ENCODE peak calls at places on chromosome 2, in nine cellular contexts. X, Q, N, U, M, P, Z, O and J are unnamed samples.

GRCh38 chr2:164868563-164869419 is 27.2 kb upstream of the COBLL1 start:
- DNase-seq in X (no peak), Q (no peak), N (peak; percentile 14), U (no peak), M (no peak), P (no peak), Z (no peak), O (no peak), J (no peak)

GRCh38 chr2:240647503-240648154 is 22.3 kb downstream of the GPR35 start:
- DNase-seq in X (no peak), Q (peak; percentile 23), N (no peak), U (peak; percentile 68), M (no peak), P (no peak), Z (no peak), O (no peak), J (peak; percentile 16)

GRCh38 chr2:114684404-114684803 is 242.0 kb downstream of the DPP10 start:
- DNase-seq in X (no peak), Q (no peak), N (no peak), U (no peak), M (no peak), P (no peak), Z (no peak), O (no peak), J (no peak)

GRCh38 chr2:28956890-28957289 is 24.2 kb upstream of the TOGARAM2 start:
- DNase-seq in X (no peak), Q (no peak), N (no peak), U (no peak), M (no peak), P (no peak), Z (no peak), O (peak; percentile 18), J (no peak)

GRCh38 chr2:241584446-241584845 is 25.9 kb downstream of the BOK start:
- DNase-seq in X (peak; percentile 28), Q (no peak), N (no peak), U (no peak), M (no peak), P (no peak), Z (no peak), O (peak; percentile 59), J (no peak)

GRCh38 chr2:180003566-180003965 is 3.5 kb downstream of the CWC22 start:
- DNase-seq in X (no peak), Q (no peak), N (no peak), U (no peak), M (no peak), P (no peak), Z (no peak), O (no peak), J (no peak)

GRCh38 chr2:207787800-207788199 is 18.1 kb upstream of the FZD5 start:
- DNase-seq in X (no peak), Q (no peak), N (no peak), U (no peak), M (no peak), P (no peak), Z (no peak), O (no peak), J (no peak)

GRCh38 chr2:200467806-200468686 is 41.8 kb downstream of the KCTD18 start:
- DNase-seq in X (no peak), Q (no peak), N (no peak), U (no peak), M (no peak), P (no peak), Z (no peak), O (no peak), J (no peak)

GRCh38 chr2:177616731-177617130 is 224.2 kb downstream of the AGPS start:
- DNase-seq in X (no peak), Q (no peak), N (no peak), U (no peak), M (no peak), P (no peak), Z (no peak), O (no peak), J (no peak)

GRCh38 chr2:177617849-177618248 is 225.3 kb downstream of the AGPS start:
- DNase-seq in X (no peak), Q (no peak), N (no peak), U (no peak), M (no peak), P (no peak), Z (no peak), O (no peak), J (no peak)

GRCh38 chr2:177612651-177613050 is 220.1 kb downstream of the AGPS start:
- DNase-seq in X (no peak), Q (no peak), N (no peak), U (no peak), M (no peak), P (no peak), Z (no peak), O (no peak), J (no peak)

GRCh38 chr2:177618270-177619253 is 226.0 kb downstream of the AGPS start:
- DNase-seq in X (peak; percentile 90), Q (peak; percentile 94), N (peak; percentile 92), U (peak; percentile 94), M (peak; percentile 93), P (peak; percentile 90), Z (peak; percentile 85), O (peak; percentile 92), J (peak; percentile 96)

DNA sequence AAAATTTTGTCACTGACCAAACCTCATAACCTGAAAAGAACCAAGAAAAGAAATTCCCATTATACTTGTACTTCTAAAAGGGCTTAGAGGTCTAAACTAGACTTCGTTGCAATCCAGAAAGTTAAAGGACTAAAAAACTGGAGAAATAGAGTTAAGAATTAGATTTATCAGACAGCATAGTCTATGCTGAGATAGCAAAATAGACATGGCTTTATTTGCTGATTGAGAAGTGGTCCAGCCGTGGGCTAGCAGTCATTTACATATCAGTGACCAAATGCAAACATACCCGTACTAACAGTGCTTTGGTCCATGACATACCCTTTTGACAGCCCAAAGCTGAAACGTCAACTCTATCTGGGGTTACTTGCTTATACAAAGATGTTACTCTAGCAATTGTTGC is 223.5 kb downstream of the AGPS start:
- DNase-seq in X (no peak), Q (no peak), N (no peak), U (no peak), M (no peak), P (no peak), Z (no peak), O (no peak), J (no peak)
- H3K4me3 ChIP-seq in X (no peak overlapping the region), Q (no peak overlapping the region), N (no peak overlapping the region), U (no peak overlapping the region), M (no peak overlapping the region), P (no peak overlapping the region), Z (no peak overlapping the region), O (no peak overlapping the region), J (no peak overlapping the region)

GRCh38 chr2:176493909-176494308 is 224.7 kb downstream of the MTX2 start:
- DNase-seq in X (no peak), Q (no peak), N (no peak), U (no peak), M (no peak), P (no peak), Z (no peak), O (no peak), J (no peak)
- H3K27ac ChIP-seq in X (peak overlapping the region; percentile 27), Q (no peak overlapping the region), N (no peak overlapping the region), U (no peak overlapping the region), M (peak overlapping the region; percentile 30), P (peak overlapping the region; percentile 34), Z (no peak overlapping the region), O (no peak overlapping the region), J (no peak overlapping the region)

DNA sequence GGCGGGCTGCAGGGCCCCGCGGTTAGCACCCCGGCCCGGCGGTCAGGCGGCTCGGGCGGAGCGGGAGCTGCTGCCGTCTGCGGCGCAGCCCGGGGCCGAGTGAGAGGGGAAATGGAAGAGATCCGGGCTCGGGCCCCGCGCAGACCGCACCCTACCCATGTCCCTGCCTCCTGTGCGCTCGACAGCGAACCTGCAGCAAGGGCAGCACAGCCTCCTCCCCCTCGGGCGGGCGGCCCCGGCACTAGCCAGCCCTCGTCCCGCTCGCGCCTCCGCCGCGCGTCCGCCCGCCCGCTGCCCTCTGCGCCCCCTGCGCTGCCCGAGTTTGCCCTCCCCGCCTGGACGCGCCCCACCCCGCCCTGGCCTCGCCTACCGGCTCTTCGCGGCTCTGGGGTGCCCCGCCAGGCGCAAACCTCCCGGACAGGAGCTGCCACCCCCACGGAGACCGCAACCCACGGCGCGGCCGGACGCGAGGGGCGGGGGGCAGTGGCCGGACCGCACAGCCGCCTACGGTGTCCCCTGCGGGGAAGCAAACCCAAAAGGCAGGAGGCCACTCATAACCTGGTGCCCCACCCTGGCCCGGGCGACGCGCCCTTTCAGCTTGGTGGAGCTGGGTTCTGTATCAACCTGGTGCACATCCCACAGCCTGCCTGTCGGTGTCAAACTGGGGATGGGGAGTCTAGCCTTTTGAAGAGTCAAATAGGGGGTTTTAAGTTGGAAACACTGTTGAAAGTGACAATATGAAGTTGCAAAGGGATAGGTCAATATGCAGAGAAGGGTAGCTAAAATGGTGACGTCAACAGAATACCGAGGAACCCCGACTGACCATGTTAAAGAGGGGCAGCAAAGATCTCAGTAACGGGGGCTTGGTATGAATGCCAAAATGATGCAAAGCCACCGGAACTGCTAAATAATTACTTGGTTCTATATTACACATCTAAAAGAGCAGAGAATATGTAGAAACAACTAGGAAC is at the start of gene IHH:
- DNase-seq in X (no peak), Q (no peak), N (peak; percentile 80), U (no peak), M (no peak), P (no peak), Z (no peak), O (no peak), J (peak; percentile 57)
- H3K4me3 ChIP-seq in X (peak within 1 kb of the TSS; percentile 32), Q (peak within 1 kb of the TSS; percentile 8), N (peak within 1 kb of the TSS; percentile 72), U (peak within 1 kb of the TSS; percentile 64), M (peak within 1 kb of the TSS; percentile 47), P (peak within 1 kb of the TSS; percentile 43), Z (peak within 1 kb of the TSS; percentile 17), O (no peak within 1 kb of the TSS), J (peak within 1 kb of the TSS; percentile 41)

GRCh38 chr2:69577467-69578200 is 65.9 kb downstream of the AAK1 start:
- DNase-seq in X (no peak), Q (no peak), N (no peak), U (no peak), M (peak; percentile 45), P (no peak), Z (no peak), O (no peak), J (no peak)

GRCh38 chr2:69576895-69577294 is 66.6 kb downstream of the AAK1 start:
- DNase-seq in X (no peak), Q (no peak), N (no peak), U (no peak), M (peak; percentile 28), P (no peak), Z (no peak), O (no peak), J (no peak)

GRCh38 chr2:69581774-69582581 is 61.6 kb downstream of the AAK1 start:
- DNase-seq in X (no peak), Q (no peak), N (no peak), U (no peak), M (no peak), P (no peak), Z (no peak), O (peak; percentile 40), J (no peak)

GRCh38 chr2:69578201-69578555 is 65.4 kb downstream of the AAK1 start:
- DNase-seq in X (no peak), Q (no peak), N (no peak), U (no peak), M (no peak), P (no peak), Z (no peak), O (no peak), J (no peak)

DNA sequence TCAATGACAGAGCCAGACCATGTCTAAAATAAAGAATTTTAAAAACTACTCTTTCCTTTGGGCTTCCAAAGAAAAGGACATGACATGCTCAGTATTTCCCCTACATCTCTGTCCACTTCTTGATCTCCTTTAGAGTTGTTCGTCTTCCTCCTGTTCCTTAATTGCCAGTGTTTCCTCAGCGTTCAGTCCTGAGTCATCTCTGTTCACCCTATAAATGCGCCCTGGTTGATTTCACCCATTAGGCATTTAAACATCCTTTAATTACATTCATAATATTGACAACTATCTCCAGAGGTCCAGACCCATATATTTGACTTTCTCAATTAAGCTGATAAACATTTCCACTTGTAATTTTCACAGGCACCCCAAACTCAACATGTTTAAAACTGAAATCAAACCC is 64.0 kb downstream of the AAK1 start:
- DNase-seq in X (no peak), Q (no peak), N (no peak), U (no peak), M (no peak), P (no peak), Z (no peak), O (no peak), J (no peak)
- H3K27ac ChIP-seq in X (no peak overlapping the region), Q (no peak overlapping the region), N (no peak overlapping the region), U (no peak overlapping the region), M (no peak overlapping the region), P (no peak overlapping the region), Z (no peak overlapping the region), O (no peak overlapping the region), J (no peak overlapping the region)